ENCODE peak calls at places on chromosomes 6 and 20, in nine cellular contexts. X is DMS53, V is NCI-H460, Q is NCI-H2081, K is dorsolateral prefrontal cortex, E is GM20000, Y is activated gamma-delta T cell treated with Interleukin-2 at 50 U/mL for 16 hours, L is GM06990, I is activated T-helper 1 cell treated with Interleukin-2 at 50 U/mL for 16 hours. D is an unnamed sample.

GRCh38 chr20:16385462-16385861 is 187.8 kb downstream of the KIF16B start:
- DNase-seq in V (no peak), K (no peak), Y (no peak), E (no peak), X (peak), I (no peak), Q (no peak), L (no peak), D (no peak)

GRCh38 chr6:32153835-32154513 is at the start of gene PPT2:
- DNase-seq in L (peak), Y (peak), K (peak), E (peak), Q (peak), X (peak), V (peak), I (peak), D (peak)

GRCh38 chr6:87333591-87334181 is 4.6 kb upstream of the GJB7 start:
- DNase-seq in E (no peak), I (no peak), K (no peak), Y (no peak), Q (no peak), L (no peak), V (no peak), X (peak), D (no peak)

GRCh38 chr6:12490904-12491571 is 200.9 kb downstream of the EDN1 start:
- DNase-seq in E (no peak), K (no peak), V (no peak), X (no peak), Q (no peak), I (no peak), L (no peak), Y (no peak), D (no peak)

GRCh38 chr6:159487636-159488035 is 205.4 kb downstream of the SOD2 start:
- DNase-seq in E (no peak), V (no peak), Y (no peak), X (no peak), K (no peak), I (no peak), Q (no peak), L (no peak), D (no peak)

GRCh38 chr6:44105993-44106740 is 21.1 kb downstream of the MRPL14 start:
- DNase-seq in Q (no peak), V (no peak), E (no peak), K (no peak), X (no peak), Y (no peak), I (no peak), L (no peak), D (no peak)

GRCh38 chr6:9417400-9417799 is 982.1 kb upstream of the SLC35B3 start:
- DNase-seq in L (no peak), V (no peak), K (no peak), I (no peak), Y (no peak), E (no peak), X (no peak), Q (no peak), D (no peak)

GRCh38 chr20:15475483-15475882 is 1097.8 kb downstream of the KIF16B start:
- DNase-seq in L (peak), Y (no peak), X (peak), V (no peak), Q (peak), I (no peak), E (no peak), K (peak), D (no peak)

GRCh38 chr6:105087571-105088211 is 92.1 kb downstream of the POPDC3 start:
- DNase-seq in E (peak), L (no peak), I (no peak), Q (peak), Y (peak), X (peak), K (no peak), V (peak), D (no peak)

GRCh38 chr20:40990542-40991120 is 38.0 kb upstream of the TOP1 start:
- DNase-seq in V (peak), X (peak), Y (peak), I (peak), Q (peak), E (peak), L (peak), K (peak), D (no peak)

GRCh38 chr6:22295145-22295544 is 1.7 kb downstream of the PRL start:
- DNase-seq in Q (peak), Y (no peak), V (no peak), K (no peak), X (no peak), I (no peak), L (no peak), E (no peak), D (no peak)

GRCh38 chr6:71349976-71350615 is 61.5 kb downstream of the OGFRL1 start:
- DNase-seq in K (no peak), Y (no peak), V (no peak), E (no peak), Q (no peak), I (no peak), X (no peak), L (no peak), D (no peak)

GRCh38 chr20:10132391-10132790 is 86.2 kb upstream of the SNAP25 start:
- DNase-seq in E (no peak), I (no peak), V (no peak), X (no peak), L (no peak), K (no peak), Y (no peak), Q (no peak), D (no peak)

GRCh38 chr6:45854343-45854742 is 161.3 kb downstream of the CLIC5 start:
- DNase-seq in V (no peak), K (no peak), Y (no peak), E (no peak), I (no peak), Q (no peak), L (no peak), X (no peak), D (no peak)

GRCh38 chr6:132220800-132221199 is 180.5 kb downstream of the MOXD1 start:
- DNase-seq in X (no peak), Q (no peak), L (no peak), I (no peak), K (no peak), Y (no peak), V (no peak), E (no peak), D (no peak)

GRCh38 chr6:127247114-127248096 is 19.3 kb upstream of the RNF146 start:
- DNase-seq in L (no peak), K (no peak), Y (no peak), I (no peak), X (no peak), E (no peak), V (no peak), Q (no peak), D (no peak)

GRCh38 chr6:45200510-45200909 is 127.6 kb upstream of the RUNX2 start:
- DNase-seq in E (no peak), L (no peak), X (peak), V (no peak), Q (no peak), K (no peak), I (no peak), Y (no peak), D (no peak)

GRCh38 chr6:44062771-44063560 is 64.3 kb downstream of the MRPL14 start:
- DNase-seq in X (no peak), E (no peak), Q (no peak), I (no peak), Y (no peak), K (no peak), L (no peak), V (no peak), D (no peak)

GRCh38 chr6:1404066-1404712 is 14.8 kb downstream of the FOXF2 start:
- DNase-seq in L (no peak), K (no peak), V (no peak), E (no peak), Q (no peak), I (no peak), X (no peak), Y (no peak), D (no peak)

GRCh38 chr6:142694054-142694453 is 250.9 kb downstream of the HIVEP2 start:
- DNase-seq in E (no peak), Y (no peak), I (no peak), L (no peak), K (no peak), Q (no peak), X (no peak), V (no peak), D (no peak)

GRCh38 chr20:43955244-43956191 is 40.9 kb downstream of the TOX2 start:
- DNase-seq in L (peak), V (peak), X (no peak), E (peak), Q (no peak), I (peak), K (no peak), Y (peak), D (no peak)

GRCh38 chr20:47502271-47502730 is 614 bp downstream of the NCOA3 start:
- DNase-seq in X (peak), Q (no peak), Y (no peak), V (no peak), I (no peak), K (no peak), L (no peak), E (no peak), D (no peak)

GRCh38 chr6:109527989-109528388 is 45.0 kb upstream of the ZBTB24 start:
- DNase-seq in Q (no peak), I (no peak), E (no peak), Y (no peak), V (no peak), X (peak), K (no peak), L (no peak), D (no peak)

GRCh38 chr6:151807513-151808330 is at the start of gene ESR1:
- DNase-seq in Y (no peak), L (peak), X (peak), V (no peak), E (peak), Q (peak), K (no peak), I (no peak), D (no peak)

GRCh38 chr6:101113468-101114260 is 232.5 kb upstream of the ASCC3 start:
- DNase-seq in I (no peak), E (no peak), X (no peak), L (no peak), Y (no peak), Q (no peak), K (no peak), V (no peak), D (no peak)

GRCh38 chr6:4607026-4607704 is 169.0 kb upstream of the CDYL start:
- DNase-seq in L (no peak), Q (no peak), X (peak), E (no peak), V (no peak), K (peak), I (no peak), Y (no peak), D (peak)

GRCh38 chr20:44843863-44844262 is 33.5 kb upstream of the RIMS4 start:
- DNase-seq in K (no peak), E (no peak), I (no peak), L (no peak), V (no peak), Y (no peak), Q (no peak), X (no peak), D (no peak)

GRCh38 chr20:34768105-34768504 is 57.3 kb downstream of the NCOA6 start:
- DNase-seq in Y (no peak), V (no peak), Q (no peak), E (no peak), K (no peak), X (no peak), I (no peak), L (no peak), D (no peak)

GRCh38 chr6:83459663-83460062 is 28.8 kb upstream of the ME1 start:
- DNase-seq in Q (no peak), V (no peak), L (no peak), E (no peak), Y (no peak), I (no peak), X (peak), K (no peak), D (no peak)

GRCh38 chr6:56693246-56693607 is 50.5 kb upstream of the DST start:
- DNase-seq in E (no peak), I (no peak), Y (no peak), Q (no peak), L (no peak), K (peak), X (peak), V (peak), D (no peak)

GRCh38 chr6:131269565-131270391 is 134.5 kb downstream of the AKAP7 start:
- DNase-seq in E (no peak), Y (no peak), X (no peak), V (no peak), Q (no peak), I (no peak), K (no peak), L (no peak), D (no peak)

GRCh38 chr6:14734052-14734415 is 511.8 kb upstream of the JARID2 start:
- DNase-seq in E (no peak), L (no peak), K (no peak), V (no peak), X (no peak), Q (no peak), Y (no peak), I (no peak), D (no peak)

GRCh38 chr20:17225891-17226409 is 890 bp upstream of the PCSK2 start:
- DNase-seq in X (peak), L (no peak), Q (peak), Y (no peak), I (no peak), V (no peak), K (peak), E (no peak), D (no peak)

GRCh38 chr6:66964216-66964615 is 1257.2 kb upstream of the EYS start:
- DNase-seq in V (no peak), E (no peak), I (no peak), Q (no peak), X (no peak), K (no peak), L (no peak), Y (no peak), D (no peak)

GRCh38 chr20:52226370-52226769 is 34.8 kb upstream of the ZFP64 start:
- DNase-seq in V (no peak), Q (no peak), I (no peak), Y (no peak), L (no peak), E (no peak), K (no peak), X (no peak), D (no peak)

GRCh38 chr20:45545754-45546453 is 1.3 kb downstream of the EPPIN start:
- DNase-seq in V (peak), E (peak), Q (no peak), L (no peak), K (no peak), I (no peak), Y (no peak), X (peak), D (no peak)

GRCh38 chr6:1384549-1385128 is 4.7 kb upstream of the FOXF2 start:
- DNase-seq in V (no peak), Y (no peak), K (no peak), Q (no peak), E (no peak), I (no peak), L (no peak), X (no peak), D (no peak)

GRCh38 chr6:113339173-113339572 is 518.0 kb upstream of the MARCKS start:
- DNase-seq in L (no peak), X (no peak), Q (no peak), I (no peak), Y (no peak), V (no peak), E (no peak), K (no peak), D (no peak)

GRCh38 chr6:139027620-139028182 is 844 bp upstream of the ABRACL start:
- DNase-seq in K (no peak), I (no peak), X (peak), Y (no peak), L (peak), Q (peak), E (peak), V (no peak), D (no peak)